ENCODE peak calls at places on chromosomes 16 and 17, in eight cellular contexts. E, Y, C, A, Q, L, O and Z are unnamed samples.

GRCh38 chr16:1538804-1539520 is 5.5 kb downstream of the TMEM204 start:
- DNase-seq in E (peak; percentile 22), Y (no peak), C (no peak), A (no peak), Q (no peak), L (no peak), O (peak; percentile 24), Z (no peak)

GRCh38 chr17:50909765-50910661 is 43.9 kb upstream of the TOB1 start:
- DNase-seq in E (no peak), Y (no peak), C (no peak), A (no peak), Q (no peak), L (no peak), O (no peak), Z (no peak)

GRCh38 chr16:60907645-60908044 is 1128.6 kb downstream of the CDH8 start:
- DNase-seq in E (no peak), Y (no peak), C (no peak), A (no peak), Q (no peak), L (no peak), O (no peak), Z (no peak)

GRCh38 chr16:56679813-56680212 is 2.5 kb upstream of the MT1X start:
- DNase-seq in E (no peak), Y (no peak), C (no peak), A (no peak), Q (peak; percentile 5), L (no peak), O (no peak), Z (no peak)

GRCh38 chr17:6862122-6862521 is 30.6 kb upstream of the TEKT1 start:
- DNase-seq in E (no peak), Y (no peak), C (no peak), A (no peak), Q (no peak), L (no peak), O (no peak), Z (no peak)

GRCh38 chr16:23408242-23409201 is 44.5 kb downstream of the COG7 start:
- DNase-seq in E (no peak), Y (peak; percentile 42), C (peak; percentile 78), A (no peak), Q (peak; percentile 74), L (no peak), O (peak; percentile 38), Z (peak; percentile 47)

GRCh38 chr17:64765191-64765889 is 103.2 kb upstream of the SMURF2 start:
- DNase-seq in E (no peak), Y (no peak), C (no peak), A (no peak), Q (no peak), L (no peak), O (no peak), Z (no peak)

GRCh38 chr16:73232555-73233422 is 184.9 kb upstream of the ZFHX3 start:
- DNase-seq in E (peak; percentile 68), Y (no peak), C (peak; percentile 100), A (peak; percentile 77), Q (peak; percentile 61), L (no peak), O (peak; percentile 21), Z (peak; percentile 52)

GRCh38 chr17:5127910-5128309 is 12.1 kb downstream of the USP6 start:
- DNase-seq in E (no peak), Y (no peak), C (no peak), A (no peak), Q (no peak), L (no peak), O (no peak), Z (no peak)

GRCh38 chr16:89485701-89486246 is 4.6 kb downstream of the ANKRD11 start:
- DNase-seq in E (no peak), Y (no peak), C (no peak), A (no peak), Q (no peak), L (no peak), O (no peak), Z (no peak)

GRCh38 chr17:57739402-57740224 is 5.5 kb downstream of the CCDC182 start:
- DNase-seq in E (peak; percentile 62), Y (no peak), C (no peak), A (no peak), Q (no peak), L (no peak), O (no peak), Z (no peak)

GRCh38 chr17:18921485-18921884 is 30.5 kb upstream of the SLC5A10 start:
- DNase-seq in E (no peak), Y (no peak), C (no peak), A (no peak), Q (no peak), L (no peak), O (no peak), Z (no peak)

DNA sequence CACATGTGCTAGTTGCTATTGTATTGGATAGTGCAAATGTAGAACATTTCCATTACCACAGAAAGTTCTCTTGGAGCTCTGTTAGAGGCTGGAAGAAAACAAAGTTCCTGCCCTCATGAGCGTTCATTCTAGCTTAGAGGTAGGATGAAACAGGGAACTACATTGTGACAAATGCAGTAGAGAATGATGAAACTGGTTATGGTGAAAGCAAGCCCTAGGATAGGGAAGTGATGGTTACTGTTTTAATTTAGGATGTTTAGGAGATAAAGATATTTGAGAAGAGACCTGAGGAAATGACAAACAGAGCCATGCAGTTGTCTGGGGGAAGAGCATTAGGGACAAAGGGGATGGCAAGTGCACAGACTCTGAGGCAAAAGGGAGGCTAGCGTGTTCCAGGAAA is 50.7 kb downstream of the AATF start:
- DNase-seq in E (no peak), Y (no peak), C (no peak), A (no peak), Q (no peak), L (no peak), O (no peak), Z (no peak)
- H3K36me3 ChIP-seq in E (no peaks in the 10 kb centered on the region), Y (no peaks in the 10 kb centered on the region), C (peaks cover 16% of the 10 kb centered on the region), A (no peaks in the 10 kb centered on the region), Q (no peaks in the 10 kb centered on the region), L (peaks cover 63% of the 10 kb centered on the region), O (peaks cover 46% of the 10 kb centered on the region), Z (peaks cover 55% of the 10 kb centered on the region)

DNA sequence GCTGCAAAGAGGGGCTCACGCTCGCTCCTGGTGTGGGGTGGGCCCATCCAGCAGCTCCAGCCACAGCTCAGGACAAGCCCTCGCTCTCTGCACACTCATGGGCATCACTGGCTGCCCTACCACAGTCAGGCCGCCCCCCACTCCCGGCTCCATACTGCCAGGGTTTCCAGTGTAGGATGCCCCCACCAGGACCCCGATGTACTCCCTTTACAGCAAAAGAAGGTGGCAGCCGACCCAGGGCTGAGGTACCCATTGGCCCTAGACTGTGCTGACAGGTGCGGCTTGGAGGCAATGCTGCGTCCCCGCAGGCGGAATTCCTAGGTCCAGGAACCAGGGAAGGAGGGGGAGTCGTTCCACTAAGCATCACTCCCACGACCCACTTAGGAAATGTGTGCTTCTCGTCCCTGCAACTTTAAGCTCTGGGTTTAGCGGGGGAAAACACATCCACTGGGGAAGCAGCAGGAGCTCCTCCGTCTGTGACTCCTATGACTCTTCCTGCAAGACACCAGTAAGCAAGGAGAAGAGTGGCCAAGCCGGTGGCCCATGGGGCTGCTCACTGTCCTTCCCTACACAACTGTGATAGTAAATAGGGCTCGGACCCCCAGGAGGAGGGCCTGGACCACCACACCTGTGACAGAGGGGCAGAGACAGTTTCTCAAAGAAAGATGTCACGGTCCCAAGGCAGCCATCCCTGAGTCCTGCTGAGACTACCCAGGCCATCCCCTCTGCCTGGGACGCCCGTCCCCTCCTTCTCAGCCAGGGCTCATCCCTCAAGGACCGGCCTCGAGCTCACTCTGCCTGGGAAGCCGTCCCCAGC is 13.1 kb downstream of the CORO7 start:
- DNase-seq in E (no peak), Y (no peak), C (no peak), A (peak; percentile 23), Q (no peak), L (no peak), O (no peak), Z (no peak)
- H3K36me3 ChIP-seq in E (no peaks in the 10 kb centered on the region), Y (no peaks in the 10 kb centered on the region), C (peaks cover 24% of the 10 kb centered on the region), A (no peaks in the 10 kb centered on the region), Q (no peaks in the 10 kb centered on the region), L (peaks cover 85% of the 10 kb centered on the region), O (peaks cover 64% of the 10 kb centered on the region), Z (peaks cover 94% of the 10 kb centered on the region)

DNA sequence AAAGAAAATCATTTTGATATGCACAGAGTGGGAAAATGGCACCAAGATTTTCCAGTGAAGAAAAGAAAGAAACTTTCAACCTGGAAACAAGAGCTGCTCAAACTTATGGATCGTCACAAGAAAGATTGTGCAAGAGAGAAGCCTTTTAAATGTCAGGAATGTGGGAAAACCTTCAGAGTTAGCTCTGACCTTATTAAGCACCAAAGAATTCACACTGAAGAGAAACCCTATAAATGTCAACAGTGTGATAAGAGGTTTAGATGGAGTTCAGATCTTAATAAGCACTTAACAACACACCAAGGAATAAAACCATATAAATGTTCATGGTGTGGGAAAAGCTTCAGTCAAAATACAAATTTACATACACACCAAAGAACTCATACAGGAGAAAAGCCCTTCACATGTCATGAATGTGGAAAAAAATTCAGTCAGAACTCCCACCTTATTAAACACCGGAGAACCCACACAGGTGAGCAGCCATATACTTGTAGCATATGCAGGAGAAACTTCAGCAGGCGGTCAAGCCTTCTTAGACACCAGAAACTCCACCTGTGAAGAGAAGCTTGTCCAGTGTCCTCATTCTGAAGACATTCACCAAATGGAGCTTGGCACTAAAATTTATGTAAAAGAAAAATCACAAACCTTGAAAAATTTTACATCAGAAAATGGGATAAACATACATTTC is 12.2 kb downstream of the ZNF75A start:
- DNase-seq in E (no peak), Y (no peak), C (peak; percentile 6), A (no peak), Q (no peak), L (no peak), O (no peak), Z (no peak)
- H3K36me3 ChIP-seq in E (no peaks in the 10 kb centered on the region), Y (peaks cover 33% of the 10 kb centered on the region), C (peaks cover 43% of the 10 kb centered on the region), A (peaks cover 7% of the 10 kb centered on the region), Q (peaks cover 25% of the 10 kb centered on the region), L (peaks cover 82% of the 10 kb centered on the region), O (peaks cover 71% of the 10 kb centered on the region), Z (peaks cover 73% of the 10 kb centered on the region)

GRCh38 chr16:68328151-68328859 is 17.5 kb downstream of the PRMT7 start:
- DNase-seq in E (peak; percentile 96), Y (peak; percentile 77), C (peak; percentile 83), A (peak; percentile 75), Q (peak; percentile 83), L (peak; percentile 65), O (peak; percentile 64), Z (peak; percentile 79)
- H3K36me3 ChIP-seq in E (no peaks in the 10 kb centered on the region), Y (no peaks in the 10 kb centered on the region), C (peaks cover 16% of the 10 kb centered on the region), A (no peaks in the 10 kb centered on the region), Q (no peaks in the 10 kb centered on the region), L (peaks cover 60% of the 10 kb centered on the region), O (peaks cover 70% of the 10 kb centered on the region), Z (peaks cover 76% of the 10 kb centered on the region)

DNA sequence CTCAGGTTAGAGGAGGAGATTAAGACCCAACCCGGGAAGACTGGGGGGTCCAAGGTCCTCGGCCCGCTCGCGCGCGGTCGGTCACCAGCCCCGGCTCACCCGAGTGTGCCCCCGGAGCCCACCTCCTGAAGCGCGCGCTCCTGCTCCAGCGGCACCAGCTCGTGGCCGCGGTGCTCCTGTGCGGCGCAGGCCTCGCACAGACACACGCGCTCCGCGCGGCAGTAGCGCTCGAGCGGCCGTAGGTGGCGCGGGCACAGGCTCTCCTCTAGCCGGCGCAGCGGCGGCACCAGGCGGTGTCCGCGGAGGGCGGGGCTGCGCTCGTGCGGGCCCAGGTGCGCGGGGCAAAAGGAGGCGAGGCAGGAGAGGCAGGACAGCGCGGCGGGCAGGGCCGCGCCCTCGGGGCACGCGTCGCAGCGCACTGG is 618 bp downstream of the TRIM47 start:
- DNase-seq in E (peak; percentile 88), Y (peak; percentile 64), C (peak; percentile 71), A (peak; percentile 76), Q (peak; percentile 86), L (peak; percentile 50), O (peak; percentile 77), Z (peak; percentile 89)
- H3K36me3 ChIP-seq in E (no peaks in the 10 kb centered on the region), Y (no peaks in the 10 kb centered on the region), C (peaks cover 6% of the 10 kb centered on the region), A (no peaks in the 10 kb centered on the region), Q (no peaks in the 10 kb centered on the region), L (peaks cover 24% of the 10 kb centered on the region), O (peaks cover 30% of the 10 kb centered on the region), Z (no peaks in the 10 kb centered on the region)